ENCODE peak calls at places on chromosome 9, in ten cellular contexts. G, L, A, O, N, P, B, D, X and Q are unnamed samples.

GRCh38 chr9:91221332-91221731 is 140.4 kb downstream of the AUH start:
- DNase-seq in N (no peak), O (no peak), A (no peak), B (no peak), L (no peak), G (no peak), D (no peak), X (no peak), P (no peak), Q (no peak)

GRCh38 chr9:17810728-17811634 is 232.1 kb downstream of the SH3GL2 start:
- DNase-seq in B (no peak), A (peak; percentile 87), L (peak; percentile 50), X (peak; percentile 29), G (peak; percentile 36), N (no peak), P (peak; percentile 77), O (no peak), D (peak; percentile 47), Q (no peak)

GRCh38 chr9:78453450-78453849 is 156.5 kb downstream of the PSAT1 start:
- DNase-seq in O (no peak), G (no peak), N (no peak), A (no peak), L (no peak), X (no peak), P (no peak), D (no peak), B (no peak), Q (no peak)

GRCh38 chr9:95193067-95193466 is 124.4 kb downstream of the FANCC start:
- DNase-seq in L (no peak), G (no peak), N (no peak), A (no peak), D (no peak), P (no peak), O (no peak), X (no peak), B (no peak), Q (no peak)

GRCh38 chr9:4662108-4662988 is at the start of gene PLPP6:
- DNase-seq in A (peak; percentile 91), P (peak; percentile 67), O (peak; percentile 93), X (peak; percentile 89), N (peak; percentile 95), D (peak; percentile 87), B (peak; percentile 92), L (peak; percentile 87), G (peak; percentile 90), Q (peak; percentile 90)

GRCh38 chr9:69174645-69175487 is 789 bp downstream of the TJP2 start:
- DNase-seq in N (peak; percentile 84), B (peak; percentile 80), L (peak; percentile 32), X (peak; percentile 48), G (no peak), D (peak; percentile 23), O (no peak), P (peak; percentile 83), A (peak; percentile 56), Q (no peak)

GRCh38 chr9:104911029-104911607 is 16.8 kb downstream of the ABCA1 start:
- DNase-seq in P (no peak), B (no peak), N (no peak), L (no peak), D (no peak), O (no peak), G (no peak), X (no peak), A (no peak), Q (no peak)

GRCh38 chr9:109286571-109286977 is 34.3 kb downstream of the EPB41L4B start:
- DNase-seq in O (no peak), B (no peak), L (no peak), N (no peak), X (no peak), G (no peak), P (no peak), A (no peak), D (no peak), Q (no peak)

GRCh38 chr9:133144887-133145466 is 18.7 kb downstream of the GBGT1 start:
- DNase-seq in N (no peak), G (no peak), D (no peak), B (no peak), X (no peak), O (no peak), A (no peak), L (no peak), P (no peak), Q (no peak)
- H3K4me1 ChIP-seq in N (no peaks in the 10 kb centered on the region), G (peaks cover 41% of the 10 kb centered on the region), D (peaks cover 17% of the 10 kb centered on the region), B (peaks cover 37% of the 10 kb centered on the region), X (peaks cover 26% of the 10 kb centered on the region), O (peaks cover 8% of the 10 kb centered on the region), A (peaks cover 19% of the 10 kb centered on the region), L (peaks cover 63% of the 10 kb centered on the region), P (peaks cover 14% of the 10 kb centered on the region), Q (peaks cover 20% of the 10 kb centered on the region)

GRCh38 chr9:115413766-115414382 is 295.9 kb upstream of the TNC start:
- DNase-seq in N (no peak), P (no peak), D (no peak), A (no peak), B (no peak), X (no peak), G (no peak), O (no peak), L (no peak), Q (no peak)

GRCh38 chr9:115413304-115413703 is 295.3 kb upstream of the TNC start:
- DNase-seq in B (no peak), O (no peak), N (no peak), L (no peak), P (no peak), A (no peak), G (no peak), D (no peak), X (no peak), Q (no peak)

GRCh38 chr9:115414561-115414960 is 296.6 kb upstream of the TNC start:
- DNase-seq in G (no peak), P (no peak), L (no peak), B (no peak), X (no peak), A (no peak), O (no peak), D (no peak), N (no peak), Q (no peak)

GRCh38 chr9:115411993-115412452 is 294.1 kb upstream of the TNC start:
- DNase-seq in A (no peak), X (no peak), O (no peak), L (no peak), G (no peak), B (no peak), P (no peak), D (no peak), N (no peak), Q (no peak)

GRCh38 chr9:115411516-115411915 is 293.6 kb upstream of the TNC start:
- DNase-seq in N (no peak), P (no peak), X (no peak), O (no peak), G (no peak), B (no peak), D (no peak), A (no peak), L (no peak), Q (no peak)
- H3K4me1 ChIP-seq in N (no peaks in the 10 kb centered on the region), P (no peaks in the 10 kb centered on the region), X (no peaks in the 10 kb centered on the region), O (no peaks in the 10 kb centered on the region), G (no peaks in the 10 kb centered on the region), B (peaks cover 49% of the 10 kb centered on the region), D (no peaks in the 10 kb centered on the region), A (no peaks in the 10 kb centered on the region), L (no peaks in the 10 kb centered on the region), Q (no peaks in the 10 kb centered on the region)

GRCh38 chr9:115393976-115394775 is 276.2 kb upstream of the TNC start:
- DNase-seq in L (no peak), X (no peak), N (no peak), O (no peak), A (no peak), P (no peak), B (no peak), G (no peak), D (no peak), Q (no peak)

GRCh38 chr9:115396071-115396529 is 278.1 kb upstream of the TNC start:
- DNase-seq in L (no peak), A (no peak), B (no peak), D (no peak), P (no peak), O (no peak), G (no peak), N (no peak), X (no peak), Q (no peak)

GRCh38 chr9:115397591-115398312 is 279.8 kb upstream of the TNC start:
- DNase-seq in L (no peak), B (no peak), O (no peak), P (no peak), X (no peak), G (peak; percentile 6), D (no peak), A (no peak), N (no peak), Q (no peak)

GRCh38 chr9:115398313-115398650 is 280.3 kb upstream of the TNC start:
- DNase-seq in X (no peak), O (no peak), G (no peak), A (no peak), D (no peak), N (no peak), L (no peak), B (no peak), P (no peak), Q (no peak)

GRCh38 chr9:115395511-115396021 is 277.6 kb upstream of the TNC start:
- DNase-seq in G (no peak), P (peak; percentile 84), N (no peak), X (no peak), B (no peak), L (no peak), A (no peak), D (no peak), O (no peak), Q (no peak)
- H3K4me1 ChIP-seq in G (no peaks in the 10 kb centered on the region), P (peaks cover 28% of the 10 kb centered on the region), N (no peaks in the 10 kb centered on the region), X (no peaks in the 10 kb centered on the region), B (peaks cover 46% of the 10 kb centered on the region), L (no peaks in the 10 kb centered on the region), A (peaks cover 33% of the 10 kb centered on the region), D (no peaks in the 10 kb centered on the region), O (no peaks in the 10 kb centered on the region), Q (peaks cover 4% of the 10 kb centered on the region)

GRCh38 chr9:13651526-13651925 is 372.0 kb upstream of the MPDZ start:
- DNase-seq in O (no peak), A (no peak), N (no peak), G (no peak), B (no peak), L (no peak), X (no peak), P (no peak), D (no peak), Q (no peak)

GRCh38 chr9:13648068-13648467 is 368.6 kb upstream of the MPDZ start:
- DNase-seq in N (no peak), A (no peak), G (no peak), D (no peak), L (no peak), O (no peak), X (no peak), P (no peak), B (no peak), Q (no peak)

GRCh38 chr9:13648676-13649075 is 369.2 kb upstream of the MPDZ start:
- DNase-seq in D (no peak), A (no peak), B (no peak), N (no peak), G (no peak), X (no peak), L (no peak), P (no peak), O (no peak), Q (no peak)

GRCh38 chr9:13646500-13646899 is 367.0 kb upstream of the MPDZ start:
- DNase-seq in D (no peak), N (no peak), G (no peak), X (no peak), P (no peak), B (no peak), L (no peak), O (no peak), A (no peak), Q (no peak)

DNA sequence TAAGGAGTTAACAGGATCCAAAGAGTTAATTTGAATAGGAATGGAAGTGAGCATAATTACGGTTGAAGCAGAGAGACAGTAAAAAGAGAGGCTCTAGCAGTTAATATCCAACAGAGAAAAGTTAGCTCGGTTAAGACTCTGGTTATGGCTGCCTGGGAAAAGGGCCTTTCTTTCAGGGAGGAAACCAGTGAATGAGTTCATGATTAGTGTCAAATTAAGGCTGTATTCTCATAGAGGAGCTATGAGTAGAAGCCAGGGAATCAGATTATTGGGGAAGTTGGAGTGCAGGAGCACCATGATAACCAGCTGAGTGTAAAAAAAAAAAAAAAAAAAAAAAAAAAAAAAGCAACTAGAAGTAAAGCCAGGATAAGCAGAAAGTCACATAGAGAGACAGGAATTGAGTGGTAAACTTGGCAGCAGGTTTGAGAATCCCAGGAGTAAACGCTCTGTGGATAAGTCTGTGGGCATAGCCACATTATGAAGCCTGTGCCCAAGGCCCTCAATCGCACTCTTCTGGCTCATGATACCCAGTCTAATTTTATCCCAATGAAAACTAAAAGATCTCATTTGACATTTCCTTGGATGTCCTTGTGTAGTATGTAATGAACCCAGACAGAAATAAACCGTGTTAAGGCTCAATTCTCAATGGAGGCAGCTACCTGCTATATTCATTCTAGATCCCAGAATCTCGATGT is 372.6 kb upstream of the MPDZ start:
- DNase-seq in A (no peak), X (peak; percentile 49), D (no peak), O (no peak), N (no peak), P (no peak), L (no peak), G (no peak), B (peak; percentile 24), Q (no peak)
- H3K4me1 ChIP-seq in A (no peaks in the 10 kb centered on the region), X (peaks cover 6% of the 10 kb centered on the region), D (no peaks in the 10 kb centered on the region), O (no peaks in the 10 kb centered on the region), N (peaks cover 3% of the 10 kb centered on the region), P (no peaks in the 10 kb centered on the region), L (no peaks in the 10 kb centered on the region), G (no peaks in the 10 kb centered on the region), B (peaks cover 17% of the 10 kb centered on the region), Q (no peaks in the 10 kb centered on the region)